ENCODE peak calls at places on chromosomes 16 and 17, in six cellular contexts. One of them, this sample, is unnamed.

GRCh38 chr17:5123343-5124124 is 7.7 kb downstream of the USP6 start:
- DNase-seq in left lung: no peak
- DNase-seq in right cardiac atrium: no peak
- DNase-seq in kidney tubule cell: no peak
- DNase-seq in sigmoid colon: peak
- DNase-seq in GM12864: no peak
- DNase-seq in this sample: no peak

GRCh38 chr17:80371196-80371595 is 43.8 kb upstream of the ENDOV start:
- DNase-seq in right cardiac atrium: no peak
- DNase-seq in kidney tubule cell: no peak
- DNase-seq in GM12864: no peak
- DNase-seq in left lung: peak
- DNase-seq in sigmoid colon: peak
- DNase-seq in this sample: no peak

GRCh38 chr16:67236551-67237395 is 9.8 kb downstream of the TMEM208 start:
- DNase-seq in GM12864: no peak
- DNase-seq in right cardiac atrium: peak
- DNase-seq in sigmoid colon: peak
- DNase-seq in left lung: peak
- DNase-seq in kidney tubule cell: peak
- DNase-seq in this sample: peak

GRCh38 chr16:57043248-57043647 is 49.1 kb upstream of the CPNE2 start:
- DNase-seq in GM12864: no peak
- DNase-seq in left lung: no peak
- DNase-seq in right cardiac atrium: no peak
- DNase-seq in kidney tubule cell: no peak
- DNase-seq in sigmoid colon: no peak
- DNase-seq in this sample: no peak

GRCh38 chr16:19830902-19831555 is 53.6 kb downstream of the GPRC5B start:
- DNase-seq in left lung: no peak
- DNase-seq in sigmoid colon: no peak
- DNase-seq in GM12864: no peak
- DNase-seq in right cardiac atrium: no peak
- DNase-seq in kidney tubule cell: peak
- DNase-seq in this sample: no peak

GRCh38 chr16:88742896-88743605 is 36.7 kb downstream of the CTU2 start:
- DNase-seq in left lung: no peak
- DNase-seq in GM12864: no peak
- DNase-seq in right cardiac atrium: no peak
- DNase-seq in sigmoid colon: no peak
- DNase-seq in kidney tubule cell: no peak
- DNase-seq in this sample: no peak

GRCh38 chr17:57935833-57936807 is 19.1 kb downstream of the CUEDC1 start:
- DNase-seq in kidney tubule cell: peak
- DNase-seq in left lung: no peak
- DNase-seq in GM12864: no peak
- DNase-seq in right cardiac atrium: peak
- DNase-seq in sigmoid colon: peak
- DNase-seq in this sample: peak

GRCh38 chr17:17816240-17816814 is 20.5 kb downstream of the SREBF1 start:
- DNase-seq in sigmoid colon: no peak
- DNase-seq in GM12864: no peak
- DNase-seq in right cardiac atrium: no peak
- DNase-seq in kidney tubule cell: no peak
- DNase-seq in left lung: no peak
- DNase-seq in this sample: peak

GRCh38 chr17:77490361-77491183 is 349.8 kb downstream of the SEC14L1 start:
- DNase-seq in sigmoid colon: peak
- DNase-seq in kidney tubule cell: no peak
- DNase-seq in left lung: peak
- DNase-seq in right cardiac atrium: no peak
- DNase-seq in GM12864: no peak
- DNase-seq in this sample: no peak

GRCh38 chr17:17493249-17493985 is 2.8 kb downstream of the RASD1 start:
- DNase-seq in GM12864: no peak
- DNase-seq in kidney tubule cell: peak
- DNase-seq in left lung: peak
- DNase-seq in sigmoid colon: peak
- DNase-seq in right cardiac atrium: no peak
- DNase-seq in this sample: no peak

GRCh38 chr16:660459-661183 is 7.3 kb upstream of the RHOT2 start:
- DNase-seq in right cardiac atrium: peak
- DNase-seq in sigmoid colon: peak
- DNase-seq in kidney tubule cell: peak
- DNase-seq in GM12864: no peak
- DNase-seq in left lung: peak
- DNase-seq in this sample: peak

GRCh38 chr16:71289732-71290062 is 495 bp upstream of the CMTR2 start:
- DNase-seq in right cardiac atrium: no peak
- DNase-seq in sigmoid colon: no peak
- DNase-seq in GM12864: no peak
- DNase-seq in kidney tubule cell: no peak
- DNase-seq in left lung: no peak
- DNase-seq in this sample: no peak

GRCh38 chr17:40938981-40939380 is 1.5 kb upstream of the KRT23 start:
- DNase-seq in GM12864: no peak
- DNase-seq in right cardiac atrium: no peak
- DNase-seq in sigmoid colon: no peak
- DNase-seq in left lung: no peak
- DNase-seq in kidney tubule cell: no peak
- DNase-seq in this sample: no peak

GRCh38 chr17:63399316-63399715 is 46.8 kb downstream of the CYB561 start:
- DNase-seq in left lung: no peak
- DNase-seq in kidney tubule cell: no peak
- DNase-seq in right cardiac atrium: no peak
- DNase-seq in GM12864: no peak
- DNase-seq in sigmoid colon: no peak
- DNase-seq in this sample: no peak

GRCh38 chr16:49283376-49284049 is 1.9 kb upstream of the CBLN1 start:
- DNase-seq in GM12864: no peak
- DNase-seq in right cardiac atrium: no peak
- DNase-seq in sigmoid colon: no peak
- DNase-seq in kidney tubule cell: no peak
- DNase-seq in left lung: peak
- DNase-seq in this sample: no peak

GRCh38 chr16:53789159-53789558 is 85.2 kb downstream of the FTO start:
- DNase-seq in kidney tubule cell: peak
- DNase-seq in right cardiac atrium: no peak
- DNase-seq in GM12864: no peak
- DNase-seq in sigmoid colon: no peak
- DNase-seq in left lung: no peak
- DNase-seq in this sample: no peak

GRCh38 chr16:67100569-67101300 is 9.0 kb upstream of the PHAF1 start:
- DNase-seq in left lung: no peak
- DNase-seq in kidney tubule cell: no peak
- DNase-seq in GM12864: no peak
- DNase-seq in sigmoid colon: no peak
- DNase-seq in right cardiac atrium: no peak
- DNase-seq in this sample: peak

GRCh38 chr17:79114455-79115301 is 40.1 kb downstream of the ENGASE start:
- DNase-seq in kidney tubule cell: peak
- DNase-seq in sigmoid colon: peak
- DNase-seq in left lung: no peak
- DNase-seq in GM12864: no peak
- DNase-seq in right cardiac atrium: peak
- DNase-seq in this sample: no peak

GRCh38 chr17:43401293-43401692 is 2.5 kb downstream of the ARL4D start:
- DNase-seq in GM12864: no peak
- DNase-seq in right cardiac atrium: peak
- DNase-seq in left lung: no peak
- DNase-seq in sigmoid colon: peak
- DNase-seq in kidney tubule cell: peak
- DNase-seq in this sample: no peak

GRCh38 chr16:70789927-70790447 is 11.0 kb downstream of the VAC14 start:
- DNase-seq in kidney tubule cell: no peak
- DNase-seq in GM12864: no peak
- DNase-seq in sigmoid colon: no peak
- DNase-seq in right cardiac atrium: no peak
- DNase-seq in left lung: no peak
- DNase-seq in this sample: no peak

This sample was measured in cerebellum.